ENCODE peak calls at places on chromosome 17, in seven cellular contexts. H is SK-N-SH, G is body of pancreas, K is cardiac muscle cell, D is fibroblast of mammary gland, T is spleen, W is astrocyte. F is an unnamed sample.

GRCh38 chr17:17561408-17562144 is 29.9 kb downstream of the PEMT start:
- DNase-seq in W (no peak), G (peak), T (peak), K (no peak), H (no peak), D (no peak), F (peak)

GRCh38 chr17:69567130-69567529 is 152.6 kb downstream of the MAP2K6 start:
- DNase-seq in T (no peak), W (no peak), D (no peak), K (peak), H (no peak), G (no peak), F (peak)

GRCh38 chr17:6627019-6627418 is 13.5 kb downstream of the KIAA0753 start:
- DNase-seq in K (no peak), G (no peak), H (no peak), W (peak), D (peak), T (no peak), F (peak)

GRCh38 chr17:36721560-36722120 is 120.3 kb downstream of the MRM1 start:
- DNase-seq in D (no peak), G (no peak), K (no peak), T (no peak), W (no peak), H (no peak), F (no peak)

GRCh38 chr17:8572767-8573166 is 57.8 kb downstream of the MYH10 start:
- DNase-seq in W (no peak), D (peak), G (no peak), K (no peak), H (no peak), T (no peak), F (no peak)

GRCh38 chr17:27993723-27994310 is 48.7 kb upstream of the NLK start:
- DNase-seq in D (no peak), T (no peak), G (no peak), K (no peak), W (no peak), H (no peak), F (no peak)

GRCh38 chr17:48545539-48545938 is 630 bp upstream of the HOXB2 start:
- DNase-seq in T (no peak), W (no peak), G (no peak), H (no peak), K (no peak), D (no peak), F (no peak)

GRCh38 chr17:60522889-60523626 is 3.0 kb downstream of the APPBP2 start:
- DNase-seq in D (no peak), T (no peak), G (no peak), W (no peak), H (no peak), K (no peak), F (no peak)

DNA sequence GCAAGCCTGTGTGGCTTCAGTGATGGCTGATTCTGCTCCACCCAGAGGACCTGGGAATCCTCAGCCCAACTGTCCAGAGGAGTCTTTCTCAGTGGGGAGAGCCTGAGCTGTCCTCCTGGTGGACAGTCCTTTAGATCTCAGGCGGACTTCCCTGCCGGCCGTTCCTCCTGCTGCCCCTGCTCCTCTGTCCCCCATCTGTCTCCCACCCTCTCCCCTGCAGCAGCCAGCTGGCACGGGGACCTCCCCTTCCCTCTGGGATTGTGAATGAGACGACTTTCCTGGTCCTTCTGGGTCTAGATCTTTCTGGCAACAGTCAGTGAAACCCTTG is 279.7 kb downstream of the SEC14L1 start:
- DNase-seq in K (no peak), H (peak), T (no peak), G (no peak), D (no peak), W (no peak), F (no peak)
- TF ChIP-seq CTCF in K (peak), H (peak), T (no peak), G (no peak), D (no peak), W (no peak), F (no peak)

GRCh38 chr17:67049025-67049739 is 4.8 kb downstream of the CACNG1 start:
- DNase-seq in T (no peak), W (no peak), K (no peak), D (no peak), G (no peak), H (peak), F (no peak)
- H3K4me3 ChIP-seq in T (no peak), W (no peak), K (no peak), D (no peak), G (no peak), H (no peak), F (no peak)

GRCh38 chr17:55321507-55322064 is 56.8 kb downstream of the HLF start:
- DNase-seq in T (no peak), W (no peak), H (no peak), K (no peak), D (no peak), G (no peak), F (no peak)
- TF ChIP-seq CTCF in T (no peak), W (no peak), H (no peak), K (no peak), D (no peak), G (no peak), F (no peak)

GRCh38 chr17:78628547-78629435 is 51.6 kb upstream of the DNAH17 start:
- DNase-seq in W (no peak), K (no peak), G (no peak), H (no peak), T (peak), D (no peak), F (no peak)
- H3K4me3 ChIP-seq in W (no peak), K (no peak), G (no peak), H (no peak), T (no peak), D (no peak), F (no peak)